ENCODE peak calls at places on chromosomes 1 and 21, in seven cellular contexts. Q is fibroblast of lung, G is neural progenitor cell, M is brain microvascular endothelial cell, U is IMR-90, K is SJCRH30, W is ovary. C is an unnamed sample.

GRCh38 chr1:93692983-93693591 is 11.4 kb upstream of the BCAR3 start:
- DNase-seq in M (peak; percentile 75), W (no peak), G (no peak), U (peak; percentile 90), K (peak; percentile 54), Q (peak; percentile 64), C (no peak)

GRCh38 chr1:24900486-24900849 is 29.6 kb downstream of the RUNX3 start:
- DNase-seq in U (no peak), M (no peak), W (no peak), K (no peak), Q (no peak), G (no peak), C (no peak)

GRCh38 chr1:99180343-99180808 is 83.9 kb upstream of the PLPPR4 start:
- DNase-seq in Q (peak; percentile 84), W (peak; percentile 60), K (peak; percentile 92), M (peak; percentile 75), U (peak; percentile 74), G (peak; percentile 80), C (peak; percentile 39)

GRCh38 chr1:227577500-227577899 is 14.1 kb downstream of the ZNF678 start:
- DNase-seq in K (no peak), M (no peak), G (no peak), Q (no peak), W (no peak), U (no peak), C (no peak)

GRCh38 chr1:173202430-173203145 is 4.5 kb downstream of the TNFSF4 start:
- DNase-seq in Q (peak; percentile 92), W (no peak), M (peak; percentile 93), U (peak; percentile 95), K (peak; percentile 66), G (peak; percentile 70), C (peak; percentile 7)

GRCh38 chr1:37476460-37477197 is 2.2 kb downstream of the ZC3H12A start:
- DNase-seq in G (no peak), M (peak; percentile 56), K (peak; percentile 56), Q (peak; percentile 90), W (peak; percentile 90), U (peak; percentile 84), C (no peak)

GRCh38 chr1:85438353-85438752 is 26.6 kb downstream of the DDAH1 start:
- DNase-seq in G (no peak), Q (peak; percentile 65), W (no peak), K (peak; percentile 21), U (peak; percentile 51), M (no peak), C (no peak)

GRCh38 chr1:201348211-201348566 is 29.3 kb downstream of the TNNT2 start:
- DNase-seq in M (peak; percentile 45), G (peak; percentile 83), W (no peak), K (peak; percentile 92), U (peak; percentile 63), Q (peak; percentile 60), C (peak; percentile 89)

GRCh38 chr1:92583821-92584760 is 97.4 kb upstream of the GFI1 start:
- DNase-seq in Q (peak; percentile 79), M (peak; percentile 43), G (no peak), K (peak; percentile 13), U (peak; percentile 82), W (no peak), C (no peak)

GRCh38 chr1:109425391-109425790 is 857 bp downstream of the PSMA5 start:
- DNase-seq in W (no peak), M (no peak), U (peak; percentile 38), K (peak; percentile 12), G (no peak), Q (peak; percentile 50), C (no peak)

GRCh38 chr21:37045139-37045538 is 27.7 kb downstream of the PIGP start:
- DNase-seq in U (no peak), Q (no peak), M (no peak), W (no peak), K (no peak), G (no peak), C (no peak)

GRCh38 chr1:221418346-221418745 is 323.5 kb downstream of the DUSP10 start:
- DNase-seq in M (no peak), U (peak; percentile 64), W (no peak), Q (no peak), G (no peak), K (no peak), C (no peak)

GRCh38 chr1:206854401-206855129 is 10.9 kb upstream of the IL20 start:
- DNase-seq in K (peak; percentile 12), W (no peak), M (no peak), U (peak; percentile 10), G (no peak), Q (no peak), C (no peak)

GRCh38 chr1:69737527-69738176 is 169.9 kb downstream of the LRRC7 start:
- DNase-seq in K (peak; percentile 80), M (peak; percentile 78), W (no peak), Q (peak; percentile 86), U (peak; percentile 67), G (peak; percentile 81), C (peak; percentile 70)

GRCh38 chr1:152752225-152752624 is 5.6 kb upstream of the KPRP start:
- DNase-seq in W (no peak), K (no peak), M (peak; percentile 14), U (peak; percentile 70), G (no peak), Q (peak; percentile 68), C (no peak)

GRCh38 chr1:2966940-2967725 is 54.1 kb upstream of the ACTRT2 start:
- DNase-seq in U (no peak), Q (no peak), K (no peak), W (peak; percentile 36), M (no peak), G (no peak), C (no peak)

GRCh38 chr1:35243681-35244080 is 24.8 kb upstream of the ZMYM4 start:
- DNase-seq in M (no peak), W (no peak), Q (no peak), K (no peak), G (no peak), U (no peak), C (no peak)

GRCh38 chr1:96998466-96998865 is 276.9 kb downstream of the PTBP2 start:
- DNase-seq in W (no peak), Q (no peak), U (no peak), M (no peak), G (no peak), K (peak; percentile 27), C (no peak)

GRCh38 chr1:234609528-234610042 is 393 bp downstream of the IRF2BP2 start:
- DNase-seq in M (no peak), G (peak; percentile 65), W (no peak), K (no peak), U (no peak), Q (no peak), C (no peak)

GRCh38 chr1:214466759-214467585 is 84.4 kb downstream of the PTPN14 start:
- DNase-seq in W (no peak), M (no peak), K (no peak), G (no peak), U (no peak), Q (no peak), C (no peak)

GRCh38 chr1:76891931-76892330 is 24.7 kb downstream of the ST6GALNAC5 start:
- DNase-seq in W (no peak), M (no peak), Q (peak; percentile 46), K (no peak), U (peak; percentile 61), G (no peak), C (no peak)

GRCh38 chr1:26006710-26007109 is 8.8 kb upstream of the PAFAH2 start:
- DNase-seq in Q (no peak), K (no peak), G (no peak), U (no peak), W (no peak), M (no peak), C (no peak)

GRCh38 chr1:207004931-207005830 is 27.4 kb downstream of the C1orf116 start:
- DNase-seq in M (peak; percentile 69), W (no peak), K (peak; percentile 63), Q (peak; percentile 63), G (peak; percentile 78), U (peak; percentile 74), C (peak; percentile 77)

GRCh38 chr1:230381564-230381963 is 44.6 kb downstream of the PGBD5 start:
- DNase-seq in M (no peak), U (no peak), K (no peak), G (no peak), Q (no peak), W (no peak), C (no peak)

GRCh38 chr1:2166254-2166653 is 28.3 kb downstream of the FAAP20 start:
- DNase-seq in G (no peak), U (no peak), W (no peak), M (no peak), Q (no peak), K (no peak), C (no peak)

GRCh38 chr1:153404768-153405167 is 11.6 kb upstream of the S100A7A start:
- DNase-seq in U (no peak), G (peak; percentile 24), W (no peak), Q (no peak), M (no peak), K (peak; percentile 41), C (peak; percentile 37)

GRCh38 chr1:10714337-10715114 is 81.9 kb downstream of the CASZ1 start:
- DNase-seq in G (peak; percentile 92), W (no peak), M (no peak), Q (no peak), K (no peak), U (no peak), C (no peak)

GRCh38 chr1:203796223-203796747 is 862 bp downstream of the ZBED6 start:
- DNase-seq in U (peak; percentile 26), W (no peak), G (no peak), K (peak; percentile 73), M (peak; percentile 12), Q (peak; percentile 46), C (no peak)

GRCh38 chr1:42422672-42423236 is 33.1 kb downstream of the ZMYND12 start:
- DNase-seq in Q (no peak), M (no peak), G (no peak), W (no peak), K (no peak), U (no peak), C (no peak)

GRCh38 chr1:208228026-208228425 is 16.2 kb downstream of the PLXNA2 start:
- DNase-seq in W (no peak), M (no peak), Q (no peak), K (no peak), G (no peak), U (no peak), C (no peak)
- H3K27ac ChIP-seq in W (peak overlapping the region; percentile 79), M (no peak overlapping the region), Q (no peak overlapping the region), K (no peak overlapping the region), G (no peak overlapping the region), U (no peak overlapping the region), C (no peak overlapping the region)

GRCh38 chr1:226400519-226401406 is 7.1 kb downstream of the PARP1 start:
- DNase-seq in U (no peak), Q (no peak), G (no peak), W (no peak), K (no peak), M (no peak), C (no peak)
- H3K36me3 ChIP-seq in U (peaks cover 28% of the 10 kb centered on the region), Q (peaks cover 5% of the 10 kb centered on the region), G (peaks cover 9% of the 10 kb centered on the region), W (no peaks in the 10 kb centered on the region), K (peaks cover 58% of the 10 kb centered on the region), M (peaks cover 17% of the 10 kb centered on the region), C (peaks cover 15% of the 10 kb centered on the region)

GRCh38 chr21:41168391-41169257 is 664 bp downstream of the BACE2 start:
- DNase-seq in M (peak; percentile 42), G (peak; percentile 62), Q (peak; percentile 71), W (peak; percentile 55), K (no peak), U (peak; percentile 68), C (no peak)
- H3K27ac ChIP-seq in M (no peak overlapping the region), G (no peak overlapping the region), Q (peak overlapping the region; percentile 46), W (no peak overlapping the region), K (no peak overlapping the region), U (peak overlapping the region; percentile 24), C (no peak overlapping the region)

DNA sequence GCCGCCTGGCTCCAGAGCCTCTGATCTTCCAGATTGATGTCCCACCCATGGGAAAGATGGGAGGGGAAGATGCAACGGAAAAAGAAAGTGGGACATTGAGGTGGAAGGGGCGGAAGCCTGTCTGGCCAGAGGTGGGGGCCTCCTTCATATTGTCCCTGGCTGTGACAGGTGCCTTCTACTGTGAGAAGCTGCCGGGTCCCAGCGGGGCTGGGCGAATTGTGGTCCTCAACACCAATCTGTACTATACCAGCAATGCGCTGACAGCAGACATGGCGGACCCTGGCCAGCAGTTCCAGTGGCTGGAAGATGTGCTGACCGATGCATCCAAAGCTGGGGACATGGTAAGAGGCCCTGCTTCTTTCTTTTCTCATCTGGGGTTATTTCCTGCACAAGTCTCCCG is 5.6 kb upstream of the XKR8 start:
- DNase-seq in W (no peak), Q (no peak), G (no peak), U (no peak), K (no peak), M (no peak), C (no peak)
- H3K36me3 ChIP-seq in W (no peaks in the 10 kb centered on the region), Q (no peaks in the 10 kb centered on the region), G (no peaks in the 10 kb centered on the region), U (no peaks in the 10 kb centered on the region), K (no peaks in the 10 kb centered on the region), M (no peaks in the 10 kb centered on the region), C (peaks cover 15% of the 10 kb centered on the region)

C was measured in iPS DF 6.9.